ENCODE peak calls at places on chromosomes 1 and 21, in five cellular contexts. Y is cardiac fibroblast, J is A673, Z is A549, B is heart right ventricle. C is an unnamed sample.

GRCh38 chr1:234396092-234396491 is 22.8 kb downstream of the COA6 start:
- DNase-seq in Y (no peak), J (no peak), Z (no peak), B (no peak), C (no peak)

GRCh38 chr1:181159451-181160151 is 71.1 kb downstream of the IER5 start:
- DNase-seq in Y (peak; percentile 64), J (no peak), Z (no peak), B (no peak), C (no peak)

GRCh38 chr1:212238552-212238951 is 46.7 kb upstream of the PPP2R5A start:
- DNase-seq in Y (no peak), J (no peak), Z (no peak), B (peak; percentile 21), C (no peak)

GRCh38 chr21:46471514-46471913 is 12.8 kb downstream of the DIP2A start:
- DNase-seq in Y (no peak), J (peak; percentile 42), Z (no peak), B (no peak), C (no peak)

GRCh38 chr1:215648957-215649356 is 81.9 kb downstream of the KCTD3 start:
- DNase-seq in Y (no peak), J (no peak), Z (no peak), B (no peak), C (no peak)

GRCh38 chr1:84998642-84999280 is 1.8 kb upstream of the MCOLN2 start:
- DNase-seq in Y (peak; percentile 20), J (peak; percentile 52), Z (no peak), B (no peak), C (no peak)

GRCh38 chr1:20586939-20587638 is 1.8 kb upstream of the CDA start:
- DNase-seq in Y (no peak), J (no peak), Z (no peak), B (no peak), C (no peak)

GRCh38 chr1:16351449-16351993 is 759 bp downstream of the FBXO42 start:
- DNase-seq in Y (peak; percentile 50), J (peak; percentile 33), Z (no peak), B (no peak), C (no peak)

GRCh38 chr1:204361341-204361771 is 1.6 kb upstream of the PLEKHA6 start:
- DNase-seq in Y (no peak), J (no peak), Z (no peak), B (no peak), C (no peak)

GRCh38 chr1:162177126-162177525 is 107.6 kb downstream of the NOS1AP start:
- DNase-seq in Y (no peak), J (no peak), Z (no peak), B (no peak), C (peak; percentile 37)

GRCh38 chr1:17617787-17618557 is 78.5 kb downstream of the ARHGEF10L start:
- DNase-seq in Y (peak; percentile 28), J (no peak), Z (no peak), B (peak; percentile 73), C (no peak)

GRCh38 chr1:162635418-162635817 is 3.2 kb downstream of the DDR2 start:
- DNase-seq in Y (no peak), J (no peak), Z (no peak), B (no peak), C (no peak)

GRCh38 chr1:248631354-248632041 is 3.4 kb downstream of the OR2T11 start:
- DNase-seq in Y (no peak), J (peak; percentile 93), Z (no peak), B (no peak), C (peak; percentile 32)

GRCh38 chr1:18657436-18658179 is 27.0 kb downstream of the PAX7 start:
- DNase-seq in Y (no peak), J (no peak), Z (no peak), B (no peak), C (no peak)

GRCh38 chr1:6962390-6962955 is 177.2 kb downstream of the CAMTA1 start:
- DNase-seq in Y (no peak), J (peak; percentile 30), Z (peak; percentile 75), B (peak; percentile 52), C (no peak)

GRCh38 chr1:154418062-154418897 is 13.1 kb downstream of the IL6R start:
- DNase-seq in Y (no peak), J (no peak), Z (peak; percentile 82), B (no peak), C (peak; percentile 71)

GRCh38 chr1:3481836-3482589 is 27.5 kb downstream of the ARHGEF16 start:
- DNase-seq in Y (no peak), J (no peak), Z (peak; percentile 76), B (no peak), C (peak; percentile 27)

GRCh38 chr1:50109647-50110075 is 941 bp downstream of the ELAVL4 start:
- DNase-seq in Y (no peak), J (peak; percentile 18), Z (no peak), B (no peak), C (no peak)

GRCh38 chr1:205578780-205579571 is 52.8 kb downstream of the ELK4 start:
- DNase-seq in Y (no peak), J (no peak), Z (no peak), B (no peak), C (no peak)

GRCh38 chr1:151006331-151007052 is at the start of gene MINDY1:
- DNase-seq in Y (peak; percentile 93), J (peak; percentile 87), Z (peak; percentile 95), B (peak; percentile 52), C (peak; percentile 58)

GRCh38 chr1:189149547-189150375 is 1327.9 kb downstream of the BRINP3 start:
- DNase-seq in Y (no peak), J (no peak), Z (peak; percentile 7), B (no peak), C (no peak)

GRCh38 chr1:54249798-54250497 is 50.0 kb downstream of the MRPL37 start:
- DNase-seq in Y (peak; percentile 73), J (peak; percentile 20), Z (peak; percentile 71), B (no peak), C (no peak)

GRCh38 chr1:54245501-54245900 is 45.5 kb downstream of the MRPL37 start:
- DNase-seq in Y (peak; percentile 19), J (no peak), Z (no peak), B (no peak), C (no peak)

GRCh38 chr1:54248966-54249365 is 49.0 kb downstream of the MRPL37 start:
- DNase-seq in Y (no peak), J (no peak), Z (no peak), B (no peak), C (no peak)

GRCh38 chr1:54246097-54246721 is 46.2 kb downstream of the MRPL37 start:
- DNase-seq in Y (no peak), J (no peak), Z (no peak), B (no peak), C (no peak)

DNA sequence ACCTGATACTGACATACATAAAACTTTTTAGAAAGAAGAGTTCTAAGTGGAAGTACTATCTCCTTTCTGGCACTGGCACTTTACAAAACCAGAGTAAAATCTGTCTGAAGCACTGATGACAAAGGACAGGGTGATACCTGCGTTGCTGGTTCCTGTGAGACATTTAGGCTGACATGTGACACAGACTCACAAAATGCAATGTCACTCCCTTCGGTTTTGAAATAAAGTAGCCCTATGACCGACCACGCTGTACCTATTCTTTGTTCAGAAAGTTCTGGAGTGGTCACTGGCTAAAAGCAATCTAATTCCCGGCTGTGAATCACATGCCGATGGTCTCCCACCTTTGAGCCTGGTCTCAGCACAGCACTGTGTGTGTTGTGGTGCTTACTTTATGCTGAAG is 47.9 kb downstream of the MRPL37 start:
- DNase-seq in Y (no peak), J (no peak), Z (no peak), B (no peak), C (no peak)
- H3K4me3 ChIP-seq in Y (no peak overlapping the region), J (no peak overlapping the region), Z (no peak overlapping the region), B (no peak overlapping the region), C (no peak overlapping the region)

GRCh38 chr1:169133801-169134558 is 27.5 kb downstream of the ATP1B1 start:
- DNase-seq in Y (peak; percentile 31), J (no peak), Z (no peak), B (no peak), C (no peak)
- TF ChIP-seq CTCF in Y (no peak), J (no peak), Z (peak; percentile 45), B (no peak), C (peak; percentile 36)

GRCh38 chr1:206663832-206664652 is 20.7 kb upstream of the MAPKAPK2 start:
- DNase-seq in Y (peak; percentile 79), J (peak; percentile 79), Z (peak; percentile 65), B (peak; percentile 63), C (no peak)
- H3K4me3 ChIP-seq in Y (no peak overlapping the region), J (peak overlapping the region; percentile 25), Z (no peak overlapping the region), B (peak overlapping the region; percentile 6), C (no peak overlapping the region)

DNA sequence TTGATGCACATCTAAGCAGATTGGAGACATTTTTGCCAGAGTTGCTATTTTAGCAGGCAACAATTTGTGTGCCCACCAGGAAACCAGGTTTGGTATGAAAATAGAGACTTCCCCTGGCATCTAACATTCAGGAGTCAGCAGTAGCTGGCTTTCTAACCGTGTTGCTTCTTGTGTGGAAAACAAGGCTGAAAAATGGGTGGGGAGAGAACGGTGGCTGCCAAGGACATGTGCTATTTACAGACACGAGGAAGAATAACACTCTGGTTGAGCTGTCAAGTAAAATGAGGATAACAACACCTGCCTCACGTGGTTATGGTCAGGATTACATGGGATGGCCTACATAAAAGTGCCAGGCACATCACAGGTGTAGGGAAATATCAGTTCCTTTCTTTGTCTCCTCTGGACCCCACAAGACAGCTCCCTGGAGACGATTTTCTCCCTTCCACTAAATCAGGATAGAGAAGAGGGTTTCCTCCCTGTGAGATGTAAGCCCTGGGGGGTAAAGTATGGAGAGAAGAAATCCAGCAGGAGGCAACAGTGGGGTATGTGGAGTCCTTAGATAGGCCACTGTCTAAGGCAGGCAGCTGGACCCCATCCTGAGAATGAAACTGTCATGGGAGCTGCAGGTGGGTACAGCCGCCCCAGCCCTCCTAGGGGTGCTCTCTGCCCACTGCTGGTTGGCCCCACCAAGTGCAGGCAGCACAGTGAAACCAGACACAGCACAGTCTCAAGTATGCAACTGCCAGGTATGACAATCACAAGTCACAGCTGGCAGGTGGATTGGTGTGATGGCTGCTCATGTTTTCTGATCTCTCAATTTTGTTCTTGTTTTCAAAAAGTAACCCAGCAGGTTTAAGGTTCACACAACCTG is 80.3 kb downstream of the TENT5C start:
- DNase-seq in Y (no peak), J (no peak), Z (no peak), B (no peak), C (no peak)
- TF ChIP-seq CTCF in Y (no peak), J (peak; percentile 10), Z (no peak), B (no peak), C (peak; percentile 8)

GRCh38 chr1:109391626-109392025 is 6.1 kb downstream of the SORT1 start:
- DNase-seq in Y (no peak), J (no peak), Z (no peak), B (no peak), C (no peak)
- H3K4me3 ChIP-seq in Y (no peak overlapping the region), J (no peak overlapping the region), Z (no peak overlapping the region), B (peak overlapping the region; percentile 23), C (no peak overlapping the region)

C was measured in epithelial cell of proximal tubule.